ENCODE peak calls at places on chromosomes 4 and X, in six cellular contexts. M, U, C, V, D and H are unnamed samples.

GRCh38 chrX:97860206-97860605 is 976.5 kb downstream of the RPA4 start:
- ATAC-seq in V (no peak), U (no peak), D (no peak), C (no peak), M (no peak), H (no peak)

GRCh38 chr4:212438-213174 is 88.3 kb downstream of the ZNF718 start:
- ATAC-seq in V (peak; percentile 53), U (peak; percentile 99), C (peak; percentile 100), M (peak; percentile 76), D (peak; percentile 99), H (peak; percentile 97)

GRCh38 chr4:30744957-30745640 is 24.9 kb downstream of the PCDH7 start:
- ATAC-seq in M (no peak), U (peak; percentile 86), V (no peak), C (no peak), D (no peak), H (no peak)

GRCh38 chr4:108385076-108385475 is 216.3 kb upstream of the LEF1 start:
- ATAC-seq in M (no peak), V (no peak), D (no peak), C (no peak), U (no peak), H (no peak)

GRCh38 chr4:107994894-107995293 is 5.2 kb downstream of the HADH start:
- ATAC-seq in V (no peak), D (no peak), C (no peak), M (no peak), U (no peak), H (no peak)

GRCh38 chr4:54099959-54100606 is at the start of gene GSX2:
- ATAC-seq in U (peak; percentile 18), V (no peak), D (peak; percentile 15), C (no peak), M (no peak), H (peak; percentile 41)

GRCh38 chr4:109798866-109799265 is 2.9 kb downstream of the CFI start:
- ATAC-seq in C (no peak), U (no peak), D (no peak), M (no peak), V (no peak), H (no peak)

GRCh38 chr4:152957437-152958185 is 21.5 kb downstream of the FHDC1 start:
- ATAC-seq in U (peak; percentile 97), D (peak; percentile 93), V (no peak), M (no peak), C (peak; percentile 86), H (peak; percentile 39)

GRCh38 chr4:151921371-151921770 is 160.6 kb upstream of the GATB start:
- ATAC-seq in U (no peak), C (no peak), M (no peak), V (no peak), D (no peak), H (no peak)

GRCh38 chr4:156775803-156776202 is 195.8 kb downstream of the PDGFC start:
- ATAC-seq in C (no peak), U (peak; percentile 47), M (no peak), V (no peak), D (peak; percentile 28), H (no peak)